ENCODE peak calls at places on chromosomes 12 and 14, in seven cellular contexts. H, D, K, F, O, L and Z are unnamed samples.

GRCh38 chr12:6233121-6233971 is 33.1 kb downstream of the CD9 start:
- DNase-seq in O (no peak), H (no peak), F (no peak), D (no peak), L (no peak), K (no peak), Z (no peak)

GRCh38 chr12:106044773-106045172 is 94.0 kb downstream of the NUAK1 start:
- DNase-seq in F (no peak), L (peak), O (no peak), K (no peak), H (no peak), D (no peak), Z (no peak)

GRCh38 chr12:109762071-109762672 is 48.5 kb downstream of the FAM222A start:
- DNase-seq in H (no peak), K (no peak), D (no peak), O (peak), L (no peak), F (no peak), Z (no peak)

GRCh38 chr14:45201908-45202307 is 51.1 kb downstream of the MIS18BP1 start:
- DNase-seq in L (no peak), O (no peak), F (no peak), D (peak), K (peak), H (no peak), Z (peak)

GRCh38 chr12:5589055-5589454 is 157.1 kb downstream of the NTF3 start:
- DNase-seq in D (no peak), H (no peak), K (no peak), L (no peak), F (no peak), O (no peak), Z (no peak)

GRCh38 chr12:12804432-12804886 is 8.7 kb upstream of the DDX47 start:
- DNase-seq in H (peak), D (peak), O (no peak), L (peak), F (no peak), K (no peak), Z (no peak)

GRCh38 chr14:103126873-103127304 is 3.6 kb downstream of the TNFAIP2 start:
- DNase-seq in D (no peak), O (peak), H (no peak), L (no peak), K (peak), F (peak), Z (peak)

GRCh38 chr12:51822956-51823355 is 25.6 kb downstream of the FIGNL2 start:
- DNase-seq in K (no peak), F (no peak), L (no peak), D (no peak), O (no peak), H (no peak), Z (no peak)

GRCh38 chr12:56338643-56339422 is at the start of gene IL23A:
- DNase-seq in H (peak), K (peak), F (no peak), L (peak), D (peak), O (no peak), Z (no peak)

GRCh38 chr14:37048666-37049071 is 123.7 kb downstream of the SLC25A21 start:
- DNase-seq in H (no peak), K (no peak), D (peak), F (no peak), O (no peak), L (no peak), Z (no peak)

GRCh38 chr12:127363392-127363791 is 903.6 kb upstream of the TMEM132C start:
- DNase-seq in K (peak), F (peak), D (peak), L (no peak), H (no peak), O (no peak), Z (no peak)
- TF ChIP-seq CTCF in K (peak), F (peak), D (peak), L (peak), H (peak), O (no peak), Z (no peak)

DNA sequence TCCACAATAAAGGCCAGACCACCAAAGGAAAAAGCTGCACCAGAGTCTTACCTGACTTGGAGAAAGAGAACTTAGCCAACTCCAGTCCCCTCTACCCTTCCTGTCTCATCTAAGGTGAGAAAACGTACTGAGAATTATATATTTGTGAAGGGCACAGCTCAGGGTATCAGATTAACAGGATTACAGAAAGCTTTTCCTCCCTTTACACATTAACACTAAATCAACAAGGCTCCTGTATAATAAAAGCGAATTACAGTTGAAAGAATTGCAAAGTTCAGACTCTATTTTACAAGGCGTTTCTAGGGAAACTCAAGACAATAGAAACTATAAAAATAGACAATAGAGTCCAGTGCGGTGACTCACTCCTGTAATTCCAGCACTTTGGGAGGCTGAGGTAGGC is 82.7 kb upstream of the RPL10L start:
- DNase-seq in O (no peak), H (no peak), D (no peak), F (no peak), L (no peak), K (no peak), Z (no peak)
- TF ChIP-seq CTCF in O (no peak), H (no peak), D (no peak), F (no peak), L (no peak), K (no peak), Z (no peak)

GRCh38 chr12:92506460-92506859 is 196.3 kb upstream of the PLEKHG7 start:
- DNase-seq in L (no peak), O (no peak), K (no peak), F (no peak), D (peak), H (no peak), Z (no peak)
- TF ChIP-seq CTCF in L (no peak), O (peak), K (no peak), F (no peak), D (no peak), H (peak), Z (no peak)

GRCh38 chr14:91835920-91836843 is 31.2 kb downstream of the TC2N start:
- DNase-seq in H (peak), O (peak), D (peak), K (peak), L (no peak), F (peak), Z (peak)
- TF ChIP-seq CTCF in H (peak), O (peak), D (no peak), K (peak), L (no peak), F (no peak), Z (no peak)